ENCODE peak calls at places on chromosomes 12 and 14, in seven cellular contexts. T is A549, M is heart left ventricle, V is H1, G is right lobe of liver, Q is upper lobe of left lung, I is stomach. L is an unnamed sample.

GRCh38 chr14:79415726-79416125 is 795.6 kb downstream of the DIO2 start:
- DNase-seq in T (no peak), M (no peak), V (no peak), G (no peak), Q (no peak), I (no peak), L (no peak)

GRCh38 chr12:62879691-62880090 is 55.3 kb downstream of the PPM1H start:
- DNase-seq in T (no peak), M (no peak), V (no peak), G (no peak), Q (no peak), I (no peak), L (no peak)

GRCh38 chr12:10668526-10668925 is 5.3 kb downstream of the STYK1 start:
- DNase-seq in T (no peak), M (no peak), V (no peak), G (no peak), Q (no peak), I (no peak), L (no peak)

GRCh38 chr14:96104469-96105057 is 65.4 kb downstream of the C14orf132 start:
- DNase-seq in T (peak), M (peak), V (no peak), G (peak), Q (peak), I (peak), L (peak)

GRCh38 chr12:125218952-125219351 is 153.7 kb downstream of the AACS start:
- DNase-seq in T (no peak), M (no peak), V (no peak), G (no peak), Q (no peak), I (no peak), L (no peak)

GRCh38 chr14:32940066-32940651 is 1.5 kb downstream of the NPAS3 start:
- DNase-seq in T (no peak), M (no peak), V (no peak), G (no peak), Q (no peak), I (no peak), L (no peak)

GRCh38 chr12:131368073-131369071 is 342.5 kb upstream of the SFSWAP start:
- DNase-seq in T (no peak), M (no peak), V (no peak), G (peak), Q (peak), I (peak), L (no peak)

GRCh38 chr12:69442894-69443293 is 27.3 kb upstream of the FRS2 start:
- DNase-seq in T (no peak), M (no peak), V (no peak), G (no peak), Q (no peak), I (no peak), L (no peak)

GRCh38 chr14:75399819-75400678 is 27.8 kb upstream of the JDP2 start:
- DNase-seq in T (peak), M (peak), V (no peak), G (peak), Q (no peak), I (peak), L (peak)

GRCh38 chr14:59664741-59665140 is 88.1 kb upstream of the CCDC175 start:
- DNase-seq in T (no peak), M (no peak), V (no peak), G (no peak), Q (no peak), I (no peak), L (no peak)

DNA sequence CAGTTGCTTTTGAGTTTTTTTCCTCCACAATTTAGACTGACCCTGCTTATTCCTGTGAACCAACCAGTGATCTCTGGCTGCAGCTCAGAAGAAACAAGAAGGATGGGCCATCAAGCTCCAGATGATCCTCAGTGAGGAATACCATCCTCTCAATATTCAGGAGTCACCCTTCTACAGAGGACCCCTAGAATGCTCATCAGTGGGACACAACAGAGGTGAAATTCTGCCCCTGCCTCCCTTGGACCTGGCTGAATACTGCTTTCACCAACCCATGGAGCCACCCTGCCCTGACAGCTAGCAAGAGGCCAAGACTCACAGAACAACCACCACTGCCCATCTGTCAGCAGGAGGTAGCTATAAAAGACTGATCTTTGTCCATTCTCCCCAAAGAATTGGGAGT is 9.2 kb upstream of the DHRS2 start:
- DNase-seq in T (no peak), M (no peak), V (no peak), G (no peak), Q (no peak), I (no peak), L (no peak)
- TF ChIP-seq POLR2A in T (no peak), M (no peak), V (no peak), G (no peak), Q (no peak), I (no peak), L (no peak)

DNA sequence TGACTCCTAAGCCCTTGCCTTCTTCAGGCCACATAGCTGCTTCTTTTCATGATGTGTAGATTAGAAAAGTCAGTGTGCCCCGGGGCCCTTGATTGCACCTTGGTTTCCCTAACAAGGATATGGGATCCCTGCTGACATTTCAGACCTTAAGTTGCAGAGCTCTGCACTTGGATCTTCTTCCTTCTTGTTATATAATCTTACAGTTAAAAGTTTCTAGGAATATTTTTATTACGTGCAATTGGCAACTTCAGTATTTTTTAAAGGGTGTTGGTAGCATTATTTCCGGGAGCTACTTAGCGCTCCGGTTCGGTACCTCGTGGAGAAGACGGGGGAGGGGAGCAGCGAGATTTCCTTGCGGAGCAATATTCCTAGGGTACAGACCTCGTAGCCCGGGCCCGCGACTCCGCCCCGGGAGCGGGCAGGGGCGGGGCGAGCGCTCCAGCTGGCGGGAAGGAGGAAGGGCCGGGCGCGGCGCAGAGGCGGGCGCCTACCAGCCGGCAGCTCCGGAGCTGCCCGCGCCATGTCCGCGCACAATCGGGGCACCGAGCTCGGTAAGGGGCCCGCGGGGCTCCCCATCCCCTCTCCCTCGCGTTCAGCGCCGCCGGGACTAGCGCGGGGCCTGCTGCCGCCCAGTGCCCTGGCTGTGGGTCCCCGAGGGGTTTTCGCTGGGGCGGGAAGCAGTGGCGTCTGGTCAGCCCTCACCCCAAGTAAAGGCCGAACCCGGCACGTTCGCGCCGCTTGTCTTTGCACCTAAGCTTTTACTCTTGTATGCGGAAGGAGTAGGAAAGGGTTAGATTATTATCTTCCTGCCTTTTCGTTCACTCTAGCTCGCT is at the start of gene DERA:
- DNase-seq in T (peak), M (peak), V (peak), G (peak), Q (peak), I (peak), L (peak)
- TF ChIP-seq CTCF in T (no peak), M (no peak), V (no peak), G (no peak), Q (peak), I (no peak), L (no peak)

GRCh38 chr12:103303484-103303883 is 192.3 kb downstream of the C12orf42 start:
- DNase-seq in T (no peak), M (no peak), V (no peak), G (no peak), Q (no peak), I (no peak), L (no peak)

DNA sequence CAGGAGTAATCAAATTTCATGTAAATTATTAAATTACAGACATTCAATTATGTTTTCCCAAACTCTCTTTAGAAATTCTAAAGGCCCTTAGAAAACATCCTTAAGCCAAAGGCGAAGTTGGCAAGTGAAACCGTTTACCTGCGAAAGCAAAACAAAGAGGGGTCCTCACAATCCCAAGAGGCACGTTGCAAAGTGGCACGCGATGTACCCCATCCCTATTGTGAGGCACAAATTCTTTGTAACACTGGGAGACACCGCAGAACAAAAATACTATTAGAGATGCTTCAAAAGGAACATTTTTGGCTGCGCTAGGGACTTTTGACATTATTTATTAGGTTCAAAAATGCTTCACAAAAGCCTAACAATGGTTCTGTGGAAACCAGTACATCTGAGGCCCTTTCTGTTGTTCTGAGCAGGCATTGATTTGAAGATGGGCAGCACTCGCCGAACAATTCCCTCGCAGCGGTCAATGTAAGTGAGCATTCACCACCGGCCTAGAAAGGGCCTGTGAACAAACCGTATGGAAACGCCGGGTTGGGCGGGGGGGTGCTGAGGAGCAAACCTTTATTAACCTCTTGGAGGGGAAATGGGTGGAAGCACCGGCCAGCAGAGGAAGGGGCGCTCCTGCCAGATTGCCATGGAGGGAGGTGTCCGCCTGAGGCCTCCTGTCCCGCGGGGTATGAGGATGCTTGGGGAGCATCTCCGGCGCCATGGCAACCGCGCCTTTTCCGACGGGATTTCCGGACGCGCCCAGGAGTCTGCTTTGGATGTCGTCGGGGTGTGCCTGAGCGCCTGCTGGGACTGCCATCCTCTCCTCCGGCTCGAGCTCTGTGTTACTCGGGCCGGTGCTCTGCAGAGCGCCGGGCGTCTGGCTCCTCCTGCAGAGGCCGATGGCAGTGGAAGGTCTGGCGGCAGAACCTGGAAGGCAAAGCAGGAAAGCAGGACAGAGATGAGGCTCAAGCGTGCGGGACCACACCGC is 193.8 kb downstream of the C12orf42 start:
- DNase-seq in T (no peak), M (no peak), V (peak), G (no peak), Q (peak), I (no peak), L (no peak)
- TF ChIP-seq POLR2A in T (no peak), M (no peak), V (no peak), G (no peak), Q (no peak), I (no peak), L (no peak)

GRCh38 chr12:48978291-48978740 is at the start of gene WNT1:
- DNase-seq in T (no peak), M (no peak), V (peak), G (no peak), Q (peak), I (no peak), L (peak)
- TF ChIP-seq CTCF in T (peak), M (peak), V (no peak), G (no peak), Q (peak), I (no peak), L (no peak)

GRCh38 chr14:50000215-50001145 is 107.6 kb downstream of the ARF6 start:
- DNase-seq in T (no peak), M (peak), V (peak), G (peak), Q (peak), I (peak), L (peak)
- TF ChIP-seq POLR2A in T (peak), M (no peak), V (no peak), G (peak), Q (no peak), I (no peak), L (no peak)

GRCh38 chr14:31270196-31270772 is 62.7 kb upstream of the HECTD1 start:
- DNase-seq in T (no peak), M (no peak), V (peak), G (no peak), Q (no peak), I (no peak), L (peak)
- TF ChIP-seq CTCF in T (peak), M (no peak), V (peak), G (peak), Q (no peak), I (no peak), L (peak)

DNA sequence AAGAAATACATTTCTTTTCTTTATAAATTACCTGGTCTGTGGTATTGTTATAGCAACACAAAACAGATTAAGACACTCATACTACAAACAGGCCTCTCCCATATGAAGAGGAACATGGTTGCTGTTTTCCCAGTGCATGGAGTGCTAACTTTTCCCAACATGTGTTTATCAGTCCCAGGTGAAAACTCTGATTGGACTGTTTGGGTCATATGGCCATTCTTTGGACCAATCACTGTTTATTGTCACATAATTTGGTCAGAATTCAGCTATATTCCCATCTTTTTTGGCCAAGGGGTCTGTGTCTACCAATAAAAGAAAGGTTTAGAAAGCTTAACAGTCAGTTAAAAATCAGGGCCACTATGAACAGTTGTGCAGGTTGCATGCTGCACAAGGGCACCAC is 35.4 kb upstream of the CCDC60 start:
- DNase-seq in T (no peak), M (no peak), V (no peak), G (no peak), Q (no peak), I (no peak), L (no peak)
- TF ChIP-seq POLR2A in T (no peak), M (no peak), V (no peak), G (no peak), Q (no peak), I (no peak), L (no peak)

L was measured in body of pancreas.